ENCODE peak calls at places on chromosomes 12 and 14, in five cellular contexts. E is astrocyte, C is left ventricle myocardium inferior, M is Panc1, N is uterus. D is an unnamed sample.

GRCh38 chr14:102320033-102320660 is 601 bp downstream of the ZNF839 start:
- DNase-seq in N (peak; percentile 62), M (no peak), C (peak; percentile 43), E (peak; percentile 52), D (peak; percentile 52)

GRCh38 chr14:60245316-60246177 is 3.5 kb upstream of the PPM1A start:
- DNase-seq in N (no peak), E (no peak), C (no peak), M (no peak), D (no peak)

GRCh38 chr14:41609704-41610183 is 3.1 kb downstream of the LRFN5 start:
- DNase-seq in C (peak; percentile 38), N (peak; percentile 20), E (peak; percentile 18), M (no peak), D (peak; percentile 46)

GRCh38 chr12:91406920-91407341 is 224.3 kb upstream of the DCN start:
- DNase-seq in C (no peak), M (no peak), E (peak; percentile 32), N (no peak), D (no peak)

GRCh38 chr12:76489737-76490136 is 69.8 kb downstream of the OSBPL8 start:
- DNase-seq in C (no peak), N (no peak), E (peak; percentile 50), M (no peak), D (no peak)

GRCh38 chr12:83700858-83701257 is 1014.2 kb downstream of the TMTC2 start:
- DNase-seq in E (peak; percentile 43), M (no peak), N (no peak), C (no peak), D (no peak)

GRCh38 chr14:105152794-105153241 is 15.8 kb downstream of the JAG2 start:
- DNase-seq in E (no peak), M (no peak), N (peak; percentile 47), C (peak; percentile 51), D (no peak)

GRCh38 chr12:18700254-18700653 is 37.6 kb downstream of the PLCZ1 start:
- DNase-seq in C (no peak), E (peak; percentile 92), N (peak; percentile 55), M (no peak), D (no peak)

GRCh38 chr12:122029620-122030426 is 8.1 kb downstream of the BCL7A start:
- DNase-seq in C (peak; percentile 24), N (no peak), M (no peak), E (no peak), D (no peak)

GRCh38 chr12:117774986-117775775 is 193.6 kb downstream of the KSR2 start:
- DNase-seq in M (no peak), C (no peak), N (no peak), E (peak; percentile 0), D (no peak)

GRCh38 chr12:28065889-28066630 is 93.5 kb upstream of the PTHLH start:
- DNase-seq in N (no peak), M (no peak), C (no peak), E (no peak), D (no peak)

GRCh38 chr12:67881565-67881964 is 107.7 kb upstream of the IFNG-AS1 start:
- DNase-seq in C (no peak), E (no peak), M (no peak), N (no peak), D (no peak)

GRCh38 chr12:67879937-67880336 is 109.3 kb upstream of the IFNG-AS1 start:
- DNase-seq in N (no peak), E (no peak), C (no peak), M (no peak), D (no peak)

GRCh38 chr12:67885370-67886169 is 103.7 kb upstream of the IFNG-AS1 start:
- DNase-seq in M (no peak), N (no peak), E (peak; percentile 88), C (no peak), D (no peak)

GRCh38 chr12:67887065-67887464 is 102.2 kb upstream of the IFNG-AS1 start:
- DNase-seq in N (no peak), M (no peak), E (no peak), C (no peak), D (no peak)

GRCh38 chr12:67884596-67884995 is 104.7 kb upstream of the IFNG-AS1 start:
- DNase-seq in N (no peak), C (no peak), E (no peak), M (no peak), D (no peak)
- TF ChIP-seq CTCF in N (no peak), C (no peak), E (no peak), M (no peak), D (no peak)

DNA sequence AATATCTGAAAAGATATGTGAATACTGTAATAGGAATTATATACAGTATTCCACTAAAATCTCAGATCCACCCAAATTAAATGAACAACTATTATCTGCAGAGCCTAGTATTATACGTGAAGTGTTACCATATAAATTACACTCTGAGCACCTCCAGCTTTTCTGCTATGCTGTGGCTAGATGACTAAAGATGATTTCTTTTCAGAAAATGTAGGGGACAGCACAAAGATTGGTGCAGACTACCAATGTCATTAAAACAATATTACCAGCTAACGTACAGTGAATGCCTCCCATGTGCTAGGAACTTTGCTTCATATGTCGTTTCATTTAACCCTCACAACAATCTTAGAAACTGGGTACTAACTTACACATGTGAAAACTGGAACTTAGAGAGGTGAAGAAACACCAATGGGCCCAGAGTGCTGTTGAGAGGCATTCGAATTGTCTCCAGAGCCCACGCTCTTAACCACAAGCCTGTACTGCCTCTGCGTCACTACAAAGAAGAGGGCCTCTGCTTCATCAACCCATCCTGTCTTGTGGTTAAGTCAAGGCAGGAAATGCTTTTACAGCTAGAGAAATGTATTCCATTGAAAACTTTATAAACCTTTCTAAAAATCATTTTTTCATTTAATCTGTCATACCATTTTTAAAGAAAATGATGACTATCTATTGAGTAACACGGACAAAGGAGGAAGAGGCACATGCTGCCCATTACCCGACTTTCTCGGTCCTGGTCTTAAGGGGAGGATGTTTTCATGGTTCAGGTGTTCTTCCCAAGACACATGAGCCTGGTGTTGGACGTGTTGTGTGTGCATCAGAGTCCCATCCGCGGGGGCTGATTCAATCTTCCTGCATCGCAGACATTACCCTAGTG is 1.3 kb downstream of the GPR65 start:
- DNase-seq in E (peak; percentile 46), N (no peak), C (no peak), M (no peak), D (no peak)
- TF ChIP-seq CTCF in E (no peak), N (no peak), C (no peak), M (no peak), D (no peak)

GRCh38 chr14:64478634-64479250 is 13.4 kb downstream of the AKAP5 start:
- DNase-seq in N (no peak), M (no peak), C (no peak), E (no peak), D (no peak)
- TF ChIP-seq CTCF in N (peak; percentile 36), M (peak; percentile 30), C (peak; percentile 57), E (peak; percentile 24), D (peak; percentile 25)

GRCh38 chr12:58918475-58918874 is 1.8 kb downstream of the LRIG3 start:
- DNase-seq in E (no peak), N (no peak), C (no peak), M (no peak), D (no peak)

GRCh38 chr12:58919271-58920101 is 818 bp downstream of the LRIG3 start:
- DNase-seq in M (peak; percentile 33), C (no peak), N (peak; percentile 36), E (peak; percentile 63), D (no peak)

GRCh38 chr12:58917699-58918334 is 2.5 kb downstream of the LRIG3 start:
- DNase-seq in M (no peak), C (no peak), N (no peak), E (no peak), D (no peak)

GRCh38 chr12:58920956-58921861 is 905 bp upstream of the LRIG3 start:
- DNase-seq in C (no peak), N (peak; percentile 25), E (no peak), M (no peak), D (no peak)

DNA sequence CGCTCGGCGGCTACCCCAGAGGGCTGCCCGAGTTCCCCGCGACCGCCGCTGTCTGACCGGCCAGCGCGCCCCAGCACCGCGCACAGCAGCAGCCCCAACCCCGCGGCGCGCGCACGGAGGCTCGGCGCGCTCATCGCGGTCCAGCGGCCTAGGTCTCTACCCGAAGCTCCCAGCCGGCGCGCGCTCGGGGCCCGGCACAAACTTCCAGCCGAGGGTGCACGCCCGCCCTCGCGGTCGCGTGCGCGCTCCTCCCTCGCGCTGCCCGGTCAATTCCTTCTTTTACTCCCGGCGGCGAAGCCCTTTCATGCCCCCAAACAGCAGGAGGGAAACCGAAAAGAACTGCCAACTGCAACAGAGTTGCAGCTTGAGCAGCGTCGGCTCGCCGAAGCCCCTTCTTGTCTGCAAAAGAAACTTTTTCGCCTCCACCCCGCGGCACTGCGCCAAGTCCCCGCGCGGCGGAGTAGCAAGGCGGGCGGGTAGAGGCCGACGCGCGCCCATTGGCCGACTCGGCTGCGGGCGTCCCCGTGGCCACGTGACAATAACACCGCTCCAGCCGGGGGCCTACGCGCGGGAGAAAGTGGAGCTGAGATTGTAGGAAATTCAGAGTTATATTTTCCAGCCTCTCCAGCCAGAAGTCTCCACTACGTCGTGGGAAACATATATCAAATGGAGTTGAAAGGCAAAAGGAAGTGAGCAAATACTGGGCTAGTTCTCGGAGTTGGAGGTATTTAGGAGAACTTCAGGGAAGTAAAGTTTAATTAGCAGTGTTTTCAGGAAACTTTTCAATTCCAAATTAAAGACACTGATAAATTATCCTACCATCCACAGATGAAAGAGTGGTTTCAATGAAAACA is at the start of gene LRIG3:
- DNase-seq in E (peak; percentile 87), C (peak; percentile 90), N (peak; percentile 92), M (peak; percentile 41), D (peak; percentile 90)
- TF ChIP-seq CTCF in E (no peak), C (peak; percentile 32), N (peak; percentile 11), M (no peak), D (peak; percentile 16)

DNA sequence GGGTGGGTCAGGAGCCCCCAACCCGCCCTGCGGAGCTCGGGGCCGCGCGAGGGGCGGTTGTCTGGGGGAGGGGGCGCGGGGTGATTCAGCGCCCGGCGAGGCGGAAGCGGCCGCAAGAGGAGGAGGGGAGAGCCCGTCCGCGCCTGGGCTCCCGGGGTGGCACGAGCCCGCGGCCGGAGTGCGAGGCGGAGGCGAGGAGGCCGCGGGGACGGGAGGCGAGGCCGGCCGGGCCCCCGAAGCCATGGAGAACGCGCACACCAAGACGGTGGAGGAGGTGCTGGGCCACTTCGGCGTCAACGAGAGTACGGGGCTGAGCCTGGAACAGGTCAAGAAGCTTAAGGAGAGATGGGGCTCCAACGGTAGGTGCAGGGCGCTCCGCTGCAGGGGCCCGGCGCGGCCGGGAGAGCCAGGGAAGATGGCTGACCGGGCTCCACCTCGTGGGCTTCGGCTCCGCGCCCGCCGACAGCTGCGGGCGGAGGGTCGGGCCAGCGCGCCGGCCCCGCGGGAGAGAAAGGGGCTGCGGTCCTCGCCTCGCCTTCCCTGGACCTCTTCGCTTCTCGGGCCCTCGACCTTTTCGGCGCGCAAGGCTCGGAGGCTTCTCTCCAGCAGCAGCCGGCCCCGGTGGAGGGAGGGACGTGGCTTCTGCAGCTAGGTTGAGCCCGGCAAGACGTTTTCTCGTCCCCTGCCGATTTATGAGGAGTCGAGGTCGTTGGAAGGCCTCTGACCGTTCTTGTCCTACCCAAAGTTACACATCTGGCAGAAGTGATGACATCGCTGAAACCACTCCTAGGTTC is 699 bp downstream of the ATP2A2 start:
- DNase-seq in M (no peak), E (no peak), C (peak; percentile 43), N (peak; percentile 43), D (peak; percentile 44)
- TF ChIP-seq CTCF in M (no peak), E (no peak), C (no peak), N (no peak), D (no peak)

GRCh38 chr14:22918809-22919600 is at the start of gene RBM23:
- DNase-seq in E (peak; percentile 100), M (peak; percentile 99), C (peak; percentile 100), N (peak; percentile 100), D (peak; percentile 99)
- TF ChIP-seq CTCF in E (no peak), M (no peak), C (no peak), N (no peak), D (no peak)

GRCh38 chr12:59372971-59373370 is 222.9 kb upstream of the SLC16A7 start:
- DNase-seq in C (no peak), M (peak; percentile 2), E (peak; percentile 1), N (no peak), D (no peak)
- TF ChIP-seq CTCF in C (no peak), M (peak; percentile 36), E (peak; percentile 22), N (no peak), D (no peak)

GRCh38 chr12:124824195-124824594 is 39.5 kb downstream of the SCARB1 start:
- DNase-seq in C (no peak), M (no peak), E (no peak), N (no peak), D (no peak)
- TF ChIP-seq CTCF in C (no peak), M (no peak), E (no peak), N (no peak), D (no peak)

D was measured in mesothelial cell of epicardium.